ENCODE peak calls at places on chromosomes 16 and 17, in nine cellular contexts. H is NCI-H510A treated with DMSO at 0.1 percent for 48 hours; V is uterus; M is epithelial cell of prostate; R is PC-9; U is neural crest cell; G is Calu3; I is stimulated activated CD8-positive, alpha-beta memory T cell treated with anti-CD3 and anti-CD28 coated beads, Interleukin-7, amount 100 ng/mL, for 1 hour; Q is stimulated activated effector memory CD8-positive, alpha-beta T cell treated with anti-CD3 and anti-CD28 coated beads, Interleukin-12 subunit alpha, Interleukin-12 subunit beta, amount 100 ng/mL, for 72 hours. X is an unnamed sample.

GRCh38 chr17:49814781-49815496 is 26.5 kb downstream of the KAT7 start:
- DNase-seq in I (no peak), V (no peak), G (no peak), U (no peak), M (no peak), H (no peak), Q (no peak), R (no peak), X (no peak)

GRCh38 chr16:21190599-21190998 is 20.8 kb downstream of the ZP2 start:
- DNase-seq in H (no peak), I (no peak), G (no peak), U (no peak), R (no peak), Q (no peak), V (no peak), M (no peak), X (no peak)

GRCh38 chr17:37553357-37553966 is 55.8 kb downstream of the SYNRG start:
- DNase-seq in M (no peak), V (no peak), H (no peak), Q (no peak), I (no peak), G (no peak), R (no peak), U (no peak), X (no peak)

GRCh38 chr16:88569614-88569984 is 604 bp upstream of the ZC3H18 start:
- DNase-seq in M (no peak), G (peak; percentile 13), H (no peak), V (peak; percentile 34), R (no peak), U (no peak), I (no peak), Q (no peak), X (no peak)

GRCh38 chr16:89022051-89022836 is 45.2 kb upstream of the CBFA2T3 start:
- DNase-seq in G (no peak), H (no peak), V (no peak), I (no peak), Q (no peak), R (no peak), U (no peak), M (no peak), X (no peak)

GRCh38 chr17:59838196-59838911 is 54.4 kb downstream of the TUBD1 start:
- DNase-seq in V (no peak), R (no peak), G (no peak), U (no peak), H (peak; percentile 89), I (no peak), M (no peak), Q (no peak), X (no peak)

GRCh38 chr17:36511216-36511615 is 23.5 kb downstream of the MYO19 start:
- DNase-seq in G (no peak), R (no peak), H (no peak), I (no peak), V (no peak), Q (no peak), M (no peak), U (no peak), X (no peak)

GRCh38 chr16:88130016-88130415 is 178.8 kb downstream of the BANP start:
- DNase-seq in U (no peak), G (no peak), R (no peak), Q (no peak), V (no peak), H (no peak), I (no peak), M (no peak), X (no peak)

GRCh38 chr17:82948081-82948511 is 108.3 kb upstream of the ZNF750 start:
- DNase-seq in G (no peak), U (no peak), V (peak; percentile 7), R (no peak), I (no peak), H (no peak), M (no peak), Q (no peak), X (no peak)

GRCh38 chr17:5631958-5632357 is 47.6 kb upstream of the NLRP1 start:
- DNase-seq in Q (no peak), U (no peak), V (no peak), M (no peak), H (no peak), G (no peak), R (no peak), I (no peak), X (peak; percentile 74)

GRCh38 chr16:75311383-75311938 is 60.0 kb upstream of the BCAR1 start:
- DNase-seq in U (no peak), H (no peak), G (no peak), M (no peak), Q (no peak), V (no peak), I (no peak), R (no peak), X (no peak)

GRCh38 chr17:47918003-47918402 is 22.0 kb downstream of the SP2 start:
- DNase-seq in H (no peak), R (no peak), V (no peak), U (no peak), M (no peak), Q (no peak), G (no peak), I (no peak), X (no peak)

GRCh38 chr17:1294157-1294717 is 14.8 kb downstream of the TRARG1 start:
- DNase-seq in M (no peak), V (no peak), R (no peak), H (no peak), U (no peak), G (no peak), I (peak; percentile 68), Q (peak; percentile 52), X (no peak)

GRCh38 chr16:7324306-7324705 is 8.3 kb upstream of the RBFOX1 start:
- DNase-seq in V (no peak), I (no peak), Q (no peak), G (no peak), R (no peak), U (no peak), H (no peak), M (no peak), X (peak; percentile 46)

GRCh38 chr17:80354381-80354780 is 60.6 kb upstream of the ENDOV start:
- DNase-seq in G (no peak), I (no peak), V (no peak), M (no peak), R (no peak), Q (no peak), H (no peak), U (no peak), X (no peak)

GRCh38 chr16:1543085-1543896 is 9.8 kb downstream of the TMEM204 start:
- DNase-seq in R (peak; percentile 48), Q (no peak), I (no peak), G (peak; percentile 45), H (no peak), U (no peak), M (no peak), V (peak; percentile 73), X (peak; percentile 90)

GRCh38 chr16:79707867-79708266 is 107.3 kb upstream of the MAF start:
- DNase-seq in M (no peak), H (no peak), V (peak; percentile 81), G (peak; percentile 5), U (no peak), I (no peak), R (no peak), Q (no peak), X (no peak)

GRCh38 chr16:22235839-22236745 is 30.0 kb downstream of the EEF2K start:
- DNase-seq in V (no peak), U (no peak), M (no peak), I (no peak), R (peak; percentile 66), Q (no peak), H (no peak), G (no peak), X (no peak)

GRCh38 chr16:56673916-56674315 is 4.3 kb downstream of the MT1H start:
- DNase-seq in G (no peak), Q (no peak), M (no peak), R (no peak), U (no peak), H (no peak), V (peak; percentile 27), I (no peak), X (peak; percentile 73)

GRCh38 chr17:61259360-61259759 is 140.3 kb upstream of the TBX2 start:
- DNase-seq in I (no peak), G (no peak), R (no peak), V (no peak), U (no peak), M (no peak), Q (no peak), H (no peak), X (no peak)

GRCh38 chr17:57634713-57635465 is 110.2 kb downstream of the CCDC182 start:
- DNase-seq in I (no peak), R (no peak), V (no peak), U (no peak), M (no peak), G (no peak), Q (no peak), H (no peak), X (no peak)

GRCh38 chr17:77867308-77867781 is 91.2 kb upstream of the TNRC6C start:
- DNase-seq in M (no peak), Q (no peak), R (no peak), U (no peak), I (no peak), H (no peak), G (no peak), V (no peak), X (no peak)

GRCh38 chr16:51152691-51153261 is 1.7 kb upstream of the SALL1 start:
- DNase-seq in U (peak; percentile 17), M (no peak), R (no peak), I (no peak), H (peak; percentile 29), Q (no peak), G (no peak), V (peak; percentile 37), X (no peak)

GRCh38 chr17:64230551-64231408 is 32.3 kb downstream of the TEX2 start:
- DNase-seq in H (no peak), G (no peak), U (no peak), M (peak; percentile 79), R (peak; percentile 87), Q (no peak), I (no peak), V (no peak), X (no peak)

GRCh38 chr17:633641-634091 is 81.0 kb downstream of the VPS53 start:
- DNase-seq in Q (no peak), H (no peak), I (no peak), R (no peak), M (no peak), G (no peak), U (no peak), V (peak; percentile 39), X (peak; percentile 12)

GRCh38 chr16:35405547-35405946 is 1946.1 kb downstream of the TP53TG3F start:
- DNase-seq in V (no peak), I (no peak), Q (no peak), M (no peak), G (no peak), H (no peak), R (no peak), U (no peak), X (no peak)

GRCh38 chr16:28181557-28181914 is 30.2 kb downstream of the XPO6 start:
- DNase-seq in U (no peak), G (peak; percentile 52), Q (no peak), R (peak; percentile 81), H (no peak), M (no peak), I (no peak), V (peak; percentile 32), X (no peak)

GRCh38 chr17:10081571-10082169 is 116.7 kb downstream of the GAS7 start:
- DNase-seq in G (no peak), U (no peak), I (peak; percentile 6), R (no peak), V (no peak), Q (no peak), M (no peak), H (no peak), X (no peak)

GRCh38 chr17:45970659-45971058 is 28.4 kb upstream of the STH start:
- DNase-seq in Q (no peak), R (no peak), M (no peak), V (no peak), I (no peak), U (no peak), H (no peak), G (no peak), X (no peak)

GRCh38 chr16:56372013-56372634 is 53.2 kb downstream of the AMFR start:
- DNase-seq in R (peak; percentile 33), M (no peak), V (no peak), H (no peak), Q (no peak), I (no peak), U (no peak), G (no peak), X (no peak)

GRCh38 chr16:17068524-17068923 is 402.2 kb downstream of the XYLT1 start:
- DNase-seq in R (no peak), G (no peak), I (no peak), H (no peak), U (no peak), Q (no peak), V (no peak), M (no peak), X (no peak)